ENCODE peak calls at places on chromosomes 13 and 19, in four cellular contexts. F is fibroblast of lung, D is SK-N-SH, I is GM12878. T is an unnamed sample.

GRCh38 chr19:9054768-9055167 is 32.1 kb upstream of the OR1M1 start:
- DNase-seq in F (no peak), D (no peak), I (no peak), T (no peak)

GRCh38 chr19:900302-901111 is 7.2 kb downstream of the RNU6-9 start:
- DNase-seq in F (no peak), D (peak), I (no peak), T (no peak)

GRCh38 chr13:35771898-35772297 is 295.4 kb upstream of the MAB21L1 start:
- DNase-seq in F (peak), D (no peak), I (no peak), T (no peak)

GRCh38 chr13:91375119-91375729 is 23.2 kb upstream of the GPC5 start:
- DNase-seq in F (no peak), D (peak), I (no peak), T (peak)

GRCh38 chr19:542173-542866 is 1.5 kb upstream of the GZMM start:
- DNase-seq in F (no peak), D (no peak), I (no peak), T (no peak)

GRCh38 chr13:53105477-53105876 is 76.9 kb downstream of the OLFM4 start:
- DNase-seq in F (no peak), D (no peak), I (no peak), T (no peak)

GRCh38 chr13:49502954-49503353 is 7.2 kb downstream of the PHF11 start:
- DNase-seq in F (no peak), D (no peak), I (no peak), T (no peak)

GRCh38 chr13:57946361-57946760 is 314.8 kb downstream of the PCDH17 start:
- DNase-seq in F (no peak), D (no peak), I (no peak), T (peak)

GRCh38 chr13:41528021-41528420 is 70.7 kb downstream of the RGCC start:
- DNase-seq in F (no peak), D (no peak), I (no peak), T (no peak)

GRCh38 chr13:36395280-36395679 is 37.0 kb upstream of the CCNA1 start:
- DNase-seq in F (peak), D (peak), I (no peak), T (peak)

GRCh38 chr13:40666905-40667621 is 622 bp upstream of the FOXO1 start:
- DNase-seq in F (no peak), D (peak), I (no peak), T (peak)

GRCh38 chr19:36719687-36720556 is 32.5 kb downstream of the ZNF567 start:
- DNase-seq in F (peak), D (no peak), I (no peak), T (no peak)

GRCh38 chr19:53102701-53103140 is 501 bp downstream of the ZNF160 start:
- DNase-seq in F (peak), D (peak), I (no peak), T (no peak)

GRCh38 chr19:51490676-51491075 is 10.9 kb downstream of the SIGLEC12 start:
- DNase-seq in F (no peak), D (no peak), I (no peak), T (no peak)

GRCh38 chr19:43618921-43619261 is 538 bp downstream of the ZNF428 start:
- DNase-seq in F (no peak), D (peak), I (peak), T (peak)

GRCh38 chr13:98846521-98846920 is 94.0 kb upstream of the SLC15A1 start:
- DNase-seq in F (no peak), D (no peak), I (no peak), T (no peak)

GRCh38 chr13:51590966-51591627 is 6.8 kb downstream of the WDFY2 start:
- DNase-seq in F (peak), D (peak), I (no peak), T (no peak)

GRCh38 chr13:45289936-45290563 is 50.9 kb downstream of the TPT1 start:
- DNase-seq in F (no peak), D (no peak), I (no peak), T (no peak)

GRCh38 chr19:55255618-55256423 is 3.0 kb downstream of the PPP6R1 start:
- DNase-seq in F (peak), D (no peak), I (peak), T (peak)
- H3K27ac ChIP-seq in F (no peak), D (no peak), I (peak), T (peak)

GRCh38 chr13:33452873-33453558 is 167.5 kb upstream of the STARD13 start:
- DNase-seq in F (no peak), D (no peak), I (no peak), T (no peak)

GRCh38 chr13:33455291-33455690 is 169.7 kb upstream of the STARD13 start:
- DNase-seq in F (no peak), D (no peak), I (no peak), T (no peak)

GRCh38 chr13:33450956-33451709 is 165.6 kb upstream of the STARD13 start:
- DNase-seq in F (no peak), D (no peak), I (no peak), T (no peak)

GRCh38 chr13:33454844-33455256 is 169.3 kb upstream of the STARD13 start:
- DNase-seq in F (peak), D (no peak), I (no peak), T (no peak)

GRCh38 chr13:33453911-33454310 is 168.4 kb upstream of the STARD13 start:
- DNase-seq in F (peak), D (no peak), I (no peak), T (no peak)
- H2AFZ ChIP-seq in F (no peak), D (peak), I (no peak), T (no peak)

DNA sequence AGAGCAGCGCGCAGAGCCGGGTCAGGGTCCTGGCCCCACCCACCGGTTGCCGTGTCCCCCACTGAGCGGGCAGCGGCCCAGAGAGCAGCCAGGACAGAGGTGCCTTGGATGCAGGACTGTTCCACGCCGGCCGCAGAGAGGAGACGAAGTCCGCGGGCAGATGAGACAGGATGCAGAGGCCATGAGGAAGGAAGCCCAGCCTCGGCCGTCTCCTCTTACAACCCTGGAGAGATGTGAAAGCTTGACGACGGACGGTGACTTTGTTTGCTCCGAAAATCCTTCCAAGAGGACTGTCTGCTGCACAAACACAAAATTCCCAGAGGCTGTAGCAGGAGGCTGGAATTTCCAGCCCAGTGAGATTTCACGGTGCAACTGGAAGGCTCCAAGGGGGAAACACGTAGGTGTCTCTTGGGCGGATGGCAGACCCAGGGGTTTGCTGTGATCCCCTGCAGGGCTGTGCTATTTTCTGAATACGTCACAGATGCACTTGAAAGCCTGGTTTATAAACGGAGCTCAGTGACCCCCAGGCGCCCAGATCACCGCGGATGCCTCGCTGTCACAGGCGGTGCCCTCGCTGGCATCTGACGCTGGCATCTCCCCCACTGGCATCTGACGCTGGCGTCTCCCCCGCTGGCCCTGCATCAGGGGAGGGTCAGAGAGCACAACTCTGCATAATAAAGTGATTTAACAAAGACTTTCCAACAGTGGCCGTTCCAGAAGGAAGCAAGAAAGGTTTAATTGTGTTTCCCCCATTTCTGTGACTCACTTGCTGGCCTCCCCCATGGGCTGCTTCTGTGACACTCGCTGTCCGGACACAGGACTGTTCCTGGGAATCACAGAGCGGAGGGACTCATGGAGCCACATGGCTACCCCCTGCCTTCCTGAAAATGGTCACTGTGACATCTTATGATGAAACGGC is 62.0 kb upstream of the C13orf46 start:
- DNase-seq in F (peak), D (no peak), I (no peak), T (no peak)
- H3K27ac ChIP-seq in F (peak), D (no peak), I (no peak), T (no peak)

DNA sequence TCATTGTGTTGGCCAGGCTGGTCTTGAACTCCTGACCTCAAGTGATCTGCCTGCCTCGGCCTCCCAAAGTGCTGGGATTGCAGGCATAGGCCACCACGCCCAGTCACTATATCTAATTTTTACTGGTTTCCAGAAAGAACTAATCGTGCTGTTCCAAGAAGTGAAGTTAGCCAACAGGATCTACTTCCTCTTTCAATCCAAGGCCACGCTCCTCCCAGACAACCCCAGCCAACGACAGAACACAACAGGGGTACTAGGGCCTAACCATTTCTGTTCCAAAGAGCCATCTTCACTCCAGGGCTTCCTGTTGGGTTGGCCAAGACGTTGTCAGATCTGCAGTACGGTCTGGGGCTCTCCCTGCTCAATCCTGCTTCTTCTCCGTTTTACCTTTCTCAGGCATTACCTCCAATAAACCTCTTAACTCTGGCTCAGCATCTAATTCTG is 7.0 kb upstream of the LSM14A start:
- DNase-seq in F (no peak), D (no peak), I (no peak), T (no peak)
- H2AFZ ChIP-seq in F (no peak), D (no peak), I (no peak), T (no peak)

GRCh38 chr19:10976200-10976892 is 15.5 kb downstream of the SMARCA4 start:
- DNase-seq in F (no peak), D (no peak), I (no peak), T (no peak)
- H3K27ac ChIP-seq in F (peak), D (no peak), I (no peak), T (no peak)

GRCh38 chr19:55644842-55645511 is 1.5 kb downstream of the ZNF581 start:
- DNase-seq in F (no peak), D (peak), I (no peak), T (no peak)

GRCh38 chr19:55643003-55643732 is at the start of gene ZNF581:
- DNase-seq in F (peak), D (peak), I (peak), T (peak)

GRCh38 chr19:55642153-55643002 is 1.1 kb upstream of the ZNF581 start:
- DNase-seq in F (peak), D (peak), I (no peak), T (peak)

GRCh38 chr19:55644191-55644833 is 863 bp downstream of the ZNF581 start:
- DNase-seq in F (no peak), D (peak), I (no peak), T (no peak)

DNA sequence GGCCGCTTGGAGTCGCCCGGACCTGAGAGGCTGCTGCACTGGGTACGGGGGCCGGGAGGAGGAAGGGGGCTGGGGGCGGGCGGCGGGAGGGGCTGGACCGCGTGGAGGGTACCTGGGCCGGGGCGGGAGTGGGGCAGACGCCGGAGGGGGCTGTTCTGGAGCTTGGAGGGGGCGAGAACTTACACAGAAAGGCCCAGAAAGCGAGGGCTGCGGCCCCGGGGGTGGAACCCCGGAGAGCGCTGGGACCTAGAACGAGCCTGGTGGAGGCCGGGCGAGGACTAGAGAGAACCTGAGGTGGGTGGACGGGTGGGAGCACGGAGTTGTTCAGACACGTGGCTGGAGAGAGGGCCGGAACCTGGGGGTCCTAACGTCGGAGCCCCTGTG is 276 bp downstream of the ZNF581 start:
- DNase-seq in F (no peak), D (no peak), I (no peak), T (no peak)
- H2AFZ ChIP-seq in F (no peak), D (no peak), I (no peak), T (peak)

DNA sequence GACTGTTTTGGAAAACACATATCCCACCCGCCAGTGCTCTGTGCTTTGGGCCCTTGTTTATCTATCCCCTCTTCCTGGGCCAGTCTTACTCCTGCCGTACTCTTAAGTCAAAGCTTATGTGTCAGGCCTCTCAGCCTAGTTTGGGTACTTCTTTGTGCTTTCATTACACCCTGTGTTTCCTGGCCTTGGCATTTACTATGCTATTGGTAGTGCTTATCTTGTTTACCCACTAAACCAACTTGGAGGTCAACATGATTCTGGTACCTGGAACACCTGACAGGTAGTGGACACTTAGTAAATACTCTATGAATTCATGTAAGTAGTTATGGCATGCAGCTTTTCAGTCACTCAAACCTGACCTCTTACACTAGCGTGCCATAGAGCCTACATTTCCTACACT is 2.4 kb downstream of the POLR1D start:
- DNase-seq in F (no peak), D (no peak), I (no peak), T (no peak)
- H3K27ac ChIP-seq in F (no peak), D (no peak), I (no peak), T (no peak)

T was measured in MM.1S.